ENCODE peak calls at places on chromosomes 16 and 17, in nine cellular contexts. S, J, M, U, K, D, E, A and O are unnamed samples.

GRCh38 chr17:61631800-61632199 is 40.8 kb upstream of the NACA2 start:
- DNase-seq in S (no peak), K (no peak), U (no peak), D (no peak), M (no peak), J (no peak), E (no peak), A (no peak), O (no peak)

GRCh38 chr16:468072-468821 is 42.8 kb downstream of the RAB11FIP3 start:
- DNase-seq in S (no peak), E (no peak), K (no peak), D (peak; percentile 57), A (no peak), J (peak; percentile 69), U (no peak), M (no peak), O (no peak)

GRCh38 chr17:4249452-4250029 is 14.2 kb downstream of the ANKFY1 start:
- DNase-seq in J (peak; percentile 58), A (no peak), E (peak; percentile 55), K (peak; percentile 38), U (peak; percentile 58), D (no peak), M (no peak), S (no peak), O (no peak)

GRCh38 chr16:53893731-53894435 is 189.9 kb downstream of the FTO start:
- DNase-seq in M (no peak), U (peak; percentile 55), K (peak; percentile 91), D (no peak), E (no peak), S (peak; percentile 33), J (peak; percentile 28), A (no peak), O (peak; percentile 35)

GRCh38 chr17:77492446-77493237 is 351.9 kb downstream of the SEC14L1 start:
- DNase-seq in A (no peak), M (no peak), S (peak; percentile 14), E (no peak), K (no peak), U (no peak), D (no peak), J (no peak), O (peak; percentile 24)

GRCh38 chr17:2043785-2044184 is 2.0 kb downstream of the OVCA2 start:
- DNase-seq in J (peak; percentile 18), M (no peak), U (no peak), K (peak; percentile 80), A (no peak), E (no peak), S (no peak), D (peak; percentile 22), O (no peak)

GRCh38 chr16:3520398-3520797 is 19.6 kb downstream of the CLUAP1 start:
- DNase-seq in E (no peak), D (no peak), M (no peak), K (peak; percentile 62), J (no peak), U (no peak), S (no peak), A (no peak), O (no peak)

GRCh38 chr17:75842411-75842810 is 1.8 kb downstream of the UNC13D start:
- DNase-seq in E (no peak), K (no peak), M (no peak), D (no peak), A (no peak), J (no peak), S (no peak), U (no peak), O (no peak)

GRCh38 chr17:64378890-64379354 is 11.7 kb downstream of the PECAM1 start:
- DNase-seq in U (no peak), D (no peak), S (no peak), K (no peak), A (no peak), E (no peak), M (peak; percentile 32), J (no peak), O (no peak)

GRCh38 chr17:82696916-82697807 is 1.3 kb downstream of the RAB40B start:
- DNase-seq in A (no peak), E (no peak), S (no peak), J (no peak), K (no peak), M (peak; percentile 34), D (no peak), U (no peak), O (no peak)

GRCh38 chr17:47692137-47692894 is 1.6 kb upstream of the TBKBP1 start:
- DNase-seq in K (no peak), A (no peak), S (no peak), U (no peak), M (no peak), D (no peak), E (no peak), J (no peak), O (no peak)

GRCh38 chr17:21463204-21463661 is 87.1 kb downstream of the KCNJ12 start:
- DNase-seq in A (no peak), J (no peak), E (no peak), D (no peak), M (no peak), U (no peak), S (no peak), K (no peak), O (no peak)

GRCh38 chr17:75514299-75515228 is 773 bp downstream of the CASKIN2 start:
- DNase-seq in M (no peak), D (peak; percentile 73), S (peak; percentile 83), E (peak; percentile 56), J (peak; percentile 37), U (peak; percentile 85), A (no peak), K (peak; percentile 23), O (no peak)

GRCh38 chr17:51046527-51047384 is 73.9 kb downstream of the SPAG9 start:
- DNase-seq in D (peak; percentile 81), J (peak; percentile 97), E (peak; percentile 92), U (no peak), K (peak; percentile 87), M (no peak), S (peak; percentile 87), A (no peak), O (peak; percentile 58)

GRCh38 chr17:28760987-28761562 is 17.3 kb downstream of the TRAF4 start:
- DNase-seq in J (peak; percentile 82), A (no peak), D (peak; percentile 85), M (peak; percentile 87), E (no peak), U (no peak), K (peak; percentile 66), S (peak; percentile 79), O (peak; percentile 69)

GRCh38 chr17:82984751-82985435 is 94.5 kb upstream of the METRNL start:
- DNase-seq in A (no peak), D (no peak), S (no peak), M (no peak), U (no peak), K (no peak), E (no peak), J (no peak), O (no peak)

GRCh38 chr16:16014329-16015224 is 65.2 kb downstream of the ABCC1 start:
- DNase-seq in K (peak; percentile 62), U (no peak), D (peak; percentile 89), J (no peak), M (peak; percentile 81), A (no peak), E (no peak), S (peak; percentile 38), O (peak; percentile 67)

GRCh38 chr16:46972971-46973456 is 460 bp downstream of the DNAJA2 start:
- DNase-seq in M (peak; percentile 50), K (no peak), A (no peak), E (peak; percentile 40), U (no peak), D (peak; percentile 69), J (peak; percentile 57), S (peak; percentile 49), O (peak; percentile 49)

GRCh38 chr17:38326996-38327792 is 16.6 kb downstream of the GPR179 start:
- DNase-seq in U (no peak), J (no peak), A (no peak), S (peak; percentile 54), K (no peak), M (no peak), D (peak; percentile 64), E (no peak), O (peak; percentile 21)
- H3K27ac ChIP-seq in U (no peak overlapping the region), J (no peak overlapping the region), A (no peak overlapping the region), S (no peak overlapping the region), K (no peak overlapping the region), M (no peak overlapping the region), D (no peak overlapping the region), E (no peak overlapping the region), O (no peak overlapping the region)

GRCh38 chr16:4947722-4948503 is 10.2 kb upstream of the SEC14L5 start:
- DNase-seq in A (no peak), K (no peak), J (peak; percentile 91), E (no peak), M (no peak), U (no peak), D (no peak), S (no peak), O (no peak)

GRCh38 chr16:4946917-4947316 is 10.0 kb upstream of the PPL start:
- DNase-seq in D (no peak), J (no peak), K (no peak), A (no peak), S (no peak), E (no peak), U (no peak), M (no peak), O (no peak)

GRCh38 chr16:4944333-4945281 is 7.7 kb upstream of the PPL start:
- DNase-seq in S (peak; percentile 97), E (peak; percentile 63), D (peak; percentile 92), M (peak; percentile 94), J (peak; percentile 93), K (peak; percentile 97), A (no peak), U (peak; percentile 96), O (peak; percentile 92)

GRCh38 chr16:4948903-4949766 is 9.0 kb upstream of the SEC14L5 start:
- DNase-seq in K (no peak), S (no peak), U (no peak), J (no peak), M (no peak), A (no peak), E (no peak), D (no peak), O (no peak)

GRCh38 chr16:4945560-4946502 is 8.9 kb upstream of the PPL start:
- DNase-seq in J (no peak), A (no peak), U (peak; percentile 78), D (peak; percentile 72), S (peak; percentile 78), M (no peak), E (no peak), K (no peak), O (peak; percentile 49)
- H3K27ac ChIP-seq in J (no peak overlapping the region), A (no peak overlapping the region), U (peak overlapping the region; percentile 100), D (no peak overlapping the region), S (no peak overlapping the region), M (peak overlapping the region; percentile 78), E (no peak overlapping the region), K (peak overlapping the region; percentile 2), O (peak overlapping the region; percentile 57)

GRCh38 chr17:36947922-36948716 is 635 bp upstream of the AATF start:
- DNase-seq in E (no peak), S (no peak), D (no peak), M (no peak), A (no peak), J (peak; percentile 67), K (no peak), U (no peak), O (no peak)
- H3K27ac ChIP-seq in E (peak overlapping the region; percentile 92), S (peak overlapping the region; percentile 84), D (peak overlapping the region; percentile 13), M (peak overlapping the region; percentile 94), A (peak overlapping the region; percentile 86), J (peak overlapping the region; percentile 7), K (peak overlapping the region; percentile 12), U (peak overlapping the region; percentile 84), O (peak overlapping the region; percentile 83)

DNA sequence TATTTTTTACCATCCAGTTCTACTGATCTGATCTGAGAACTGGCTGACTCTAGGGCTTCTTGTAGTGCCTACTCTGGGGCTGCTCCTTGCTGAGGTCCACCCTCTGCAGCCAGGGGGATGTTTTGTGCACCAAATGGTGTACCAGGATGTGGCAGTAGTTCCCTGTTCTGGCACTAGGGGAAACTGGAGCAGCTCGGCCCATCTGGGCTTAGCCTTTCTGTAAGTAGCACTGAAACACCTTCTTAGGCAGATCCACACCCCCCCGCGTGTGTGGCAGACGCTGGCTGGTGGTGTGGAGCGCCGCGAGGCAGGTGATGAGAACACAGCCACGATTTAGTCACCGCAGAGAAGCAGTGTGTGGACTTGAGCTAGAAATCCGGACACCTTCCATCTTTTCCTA is 17.0 kb downstream of the DUSP14 start:
- DNase-seq in D (no peak), A (no peak), S (no peak), J (peak; percentile 89), M (no peak), U (peak; percentile 29), K (peak; percentile 47), E (peak; percentile 32), O (no peak)
- H3K27ac ChIP-seq in D (no peak overlapping the region), A (no peak overlapping the region), S (no peak overlapping the region), J (no peak overlapping the region), M (no peak overlapping the region), U (peak overlapping the region; percentile 48), K (no peak overlapping the region), E (peak overlapping the region; percentile 34), O (no peak overlapping the region)